ENCODE peak calls at places on chromosomes 7 and 10, in ten cellular contexts. One of them, this sample, is unnamed.

GRCh38 chr7:142063551-142064442 is 47.7 kb upstream of the MGAM2 start:
- DNase-seq in RWPE2: no peak
- DNase-seq in GM23248: peak; percentile 28
- DNase-seq in H9: no peak
- DNase-seq in endothelial cell of umbilical vein: no peak
- DNase-seq in adrenal gland: no peak
- DNase-seq in stomach: no peak
- DNase-seq in tibial nerve: no peak
- DNase-seq in keratinocyte: no peak
- DNase-seq in tibial artery: no peak
- DNase-seq in this sample: no peak

GRCh38 chr10:70270952-70271351 is 12.9 kb downstream of the NPFFR1 start:
- DNase-seq in RWPE2: no peak
- DNase-seq in GM23248: no peak
- DNase-seq in H9: no peak
- DNase-seq in endothelial cell of umbilical vein: no peak
- DNase-seq in adrenal gland: no peak
- DNase-seq in stomach: no peak
- DNase-seq in tibial nerve: no peak
- DNase-seq in keratinocyte: no peak
- DNase-seq in tibial artery: no peak
- DNase-seq in this sample: no peak

GRCh38 chr10:124639206-124639605 is 105.0 kb downstream of the FAM53B start:
- DNase-seq in RWPE2: no peak
- DNase-seq in GM23248: no peak
- DNase-seq in H9: no peak
- DNase-seq in endothelial cell of umbilical vein: no peak
- DNase-seq in adrenal gland: no peak
- DNase-seq in stomach: no peak
- DNase-seq in tibial nerve: no peak
- DNase-seq in keratinocyte: no peak
- DNase-seq in tibial artery: no peak
- DNase-seq in this sample: no peak

GRCh38 chr10:89392974-89393373 is 551 bp downstream of the IFIT1 start:
- DNase-seq in RWPE2: no peak
- DNase-seq in GM23248: peak; percentile 85
- DNase-seq in H9: no peak
- DNase-seq in endothelial cell of umbilical vein: no peak
- DNase-seq in adrenal gland: peak; percentile 50
- DNase-seq in stomach: no peak
- DNase-seq in tibial nerve: no peak
- DNase-seq in keratinocyte: no peak
- DNase-seq in tibial artery: no peak
- DNase-seq in this sample: no peak

GRCh38 chr7:98745722-98746318 is 124.0 kb downstream of the TMEM130 start:
- DNase-seq in RWPE2: no peak
- DNase-seq in GM23248: peak; percentile 72
- DNase-seq in H9: peak; percentile 82
- DNase-seq in endothelial cell of umbilical vein: peak; percentile 39
- DNase-seq in adrenal gland: peak; percentile 89
- DNase-seq in stomach: peak; percentile 85
- DNase-seq in tibial nerve: no peak
- DNase-seq in keratinocyte: no peak
- DNase-seq in tibial artery: no peak
- DNase-seq in this sample: no peak

GRCh38 chr10:84539244-84539643 is 210.9 kb downstream of the CCSER2 start:
- DNase-seq in RWPE2: no peak
- DNase-seq in GM23248: peak; percentile 89
- DNase-seq in H9: no peak
- DNase-seq in endothelial cell of umbilical vein: no peak
- DNase-seq in adrenal gland: peak; percentile 61
- DNase-seq in stomach: no peak
- DNase-seq in tibial nerve: no peak
- DNase-seq in keratinocyte: no peak
- DNase-seq in tibial artery: no peak
- DNase-seq in this sample: no peak

GRCh38 chr7:106552645-106553445 is 108.1 kb downstream of the CCDC71L start:
- DNase-seq in RWPE2: no peak
- DNase-seq in GM23248: no peak
- DNase-seq in H9: no peak
- DNase-seq in endothelial cell of umbilical vein: no peak
- DNase-seq in adrenal gland: no peak
- DNase-seq in stomach: no peak
- DNase-seq in tibial nerve: no peak
- DNase-seq in keratinocyte: no peak
- DNase-seq in tibial artery: no peak
- DNase-seq in this sample: no peak

GRCh38 chr10:79386637-79387465 is 39.6 kb downstream of the PPIF start:
- DNase-seq in RWPE2: peak; percentile 38
- DNase-seq in GM23248: no peak
- DNase-seq in H9: peak; percentile 29
- DNase-seq in endothelial cell of umbilical vein: no peak
- DNase-seq in adrenal gland: peak; percentile 19
- DNase-seq in stomach: peak; percentile 23
- DNase-seq in tibial nerve: peak; percentile 10
- DNase-seq in keratinocyte: no peak
- DNase-seq in tibial artery: peak; percentile 63
- DNase-seq in this sample: no peak

GRCh38 chr10:74111799-74112198 is 38.8 kb downstream of the AP3M1 start:
- DNase-seq in RWPE2: no peak
- DNase-seq in GM23248: no peak
- DNase-seq in H9: no peak
- DNase-seq in endothelial cell of umbilical vein: no peak
- DNase-seq in adrenal gland: no peak
- DNase-seq in stomach: no peak
- DNase-seq in tibial nerve: no peak
- DNase-seq in keratinocyte: no peak
- DNase-seq in tibial artery: no peak
- DNase-seq in this sample: no peak

GRCh38 chr7:112449353-112449752 is 907 bp upstream of the IFRD1 start:
- DNase-seq in RWPE2: no peak
- DNase-seq in GM23248: peak; percentile 82
- DNase-seq in H9: no peak
- DNase-seq in endothelial cell of umbilical vein: peak; percentile 36
- DNase-seq in adrenal gland: peak; percentile 39
- DNase-seq in stomach: peak; percentile 37
- DNase-seq in tibial nerve: no peak
- DNase-seq in keratinocyte: no peak
- DNase-seq in tibial artery: no peak
- DNase-seq in this sample: peak; percentile 73

GRCh38 chr10:70551971-70552422 is 50.5 kb downstream of the PRF1 start:
- DNase-seq in RWPE2: no peak
- DNase-seq in GM23248: peak; percentile 23
- DNase-seq in H9: no peak
- DNase-seq in endothelial cell of umbilical vein: no peak
- DNase-seq in adrenal gland: no peak
- DNase-seq in stomach: no peak
- DNase-seq in tibial nerve: peak; percentile 21
- DNase-seq in keratinocyte: no peak
- DNase-seq in tibial artery: peak; percentile 77
- DNase-seq in this sample: no peak

GRCh38 chr7:123024989-123025758 is 29.7 kb upstream of the TAS2R16 start:
- DNase-seq in RWPE2: no peak
- DNase-seq in GM23248: no peak
- DNase-seq in H9: no peak
- DNase-seq in endothelial cell of umbilical vein: peak; percentile 98
- DNase-seq in adrenal gland: no peak
- DNase-seq in stomach: no peak
- DNase-seq in tibial nerve: no peak
- DNase-seq in keratinocyte: no peak
- DNase-seq in tibial artery: no peak
- DNase-seq in this sample: peak; percentile 16

GRCh38 chr7:95246935-95247370 is 77.4 kb downstream of the PON1 start:
- DNase-seq in RWPE2: no peak
- DNase-seq in GM23248: peak; percentile 81
- DNase-seq in H9: peak; percentile 59
- DNase-seq in endothelial cell of umbilical vein: peak; percentile 71
- DNase-seq in adrenal gland: peak; percentile 72
- DNase-seq in stomach: peak; percentile 26
- DNase-seq in tibial nerve: no peak
- DNase-seq in keratinocyte: peak; percentile 11
- DNase-seq in tibial artery: no peak
- DNase-seq in this sample: peak; percentile 36

GRCh38 chr7:128427289-128427891 is 17.6 kb upstream of the IMPDH1 start:
- DNase-seq in RWPE2: no peak
- DNase-seq in GM23248: peak; percentile 72
- DNase-seq in H9: no peak
- DNase-seq in endothelial cell of umbilical vein: peak; percentile 68
- DNase-seq in adrenal gland: no peak
- DNase-seq in stomach: peak; percentile 46
- DNase-seq in tibial nerve: no peak
- DNase-seq in keratinocyte: no peak
- DNase-seq in tibial artery: no peak
- DNase-seq in this sample: no peak

GRCh38 chr10:89352802-89353201 is 25.0 kb downstream of the IFIT3 start:
- DNase-seq in RWPE2: no peak
- DNase-seq in GM23248: no peak
- DNase-seq in H9: no peak
- DNase-seq in endothelial cell of umbilical vein: no peak
- DNase-seq in adrenal gland: no peak
- DNase-seq in stomach: no peak
- DNase-seq in tibial nerve: no peak
- DNase-seq in keratinocyte: no peak
- DNase-seq in tibial artery: no peak
- DNase-seq in this sample: no peak

GRCh38 chr7:90624128-90624980 is 28.2 kb downstream of the CDK14 start:
- DNase-seq in RWPE2: no peak
- DNase-seq in GM23248: peak; percentile 66
- DNase-seq in H9: no peak
- DNase-seq in endothelial cell of umbilical vein: peak; percentile 21
- DNase-seq in adrenal gland: no peak
- DNase-seq in stomach: no peak
- DNase-seq in tibial nerve: no peak
- DNase-seq in keratinocyte: no peak
- DNase-seq in tibial artery: no peak
- DNase-seq in this sample: no peak

GRCh38 chr7:90626011-90626410 is 29.9 kb downstream of the CDK14 start:
- DNase-seq in RWPE2: no peak
- DNase-seq in GM23248: peak; percentile 36
- DNase-seq in H9: no peak
- DNase-seq in endothelial cell of umbilical vein: peak; percentile 45
- DNase-seq in adrenal gland: no peak
- DNase-seq in stomach: no peak
- DNase-seq in tibial nerve: no peak
- DNase-seq in keratinocyte: no peak
- DNase-seq in tibial artery: no peak
- DNase-seq in this sample: no peak

GRCh38 chr7:90622670-90623069 is 26.5 kb downstream of the CDK14 start:
- DNase-seq in RWPE2: no peak
- DNase-seq in GM23248: no peak
- DNase-seq in H9: no peak
- DNase-seq in endothelial cell of umbilical vein: no peak
- DNase-seq in adrenal gland: no peak
- DNase-seq in stomach: no peak
- DNase-seq in tibial nerve: no peak
- DNase-seq in keratinocyte: no peak
- DNase-seq in tibial artery: no peak
- DNase-seq in this sample: no peak

GRCh38 chr7:90625562-90625961 is 29.4 kb downstream of the CDK14 start:
- DNase-seq in RWPE2: peak; percentile 76
- DNase-seq in GM23248: peak; percentile 30
- DNase-seq in H9: no peak
- DNase-seq in endothelial cell of umbilical vein: peak; percentile 58
- DNase-seq in adrenal gland: peak; percentile 45
- DNase-seq in stomach: no peak
- DNase-seq in tibial nerve: no peak
- DNase-seq in keratinocyte: no peak
- DNase-seq in tibial artery: no peak
- DNase-seq in this sample: no peak

GRCh38 chr7:90625051-90625450 is 28.9 kb downstream of the CDK14 start:
- DNase-seq in RWPE2: no peak
- DNase-seq in GM23248: peak; percentile 42
- DNase-seq in H9: no peak
- DNase-seq in endothelial cell of umbilical vein: peak; percentile 30
- DNase-seq in adrenal gland: no peak
- DNase-seq in stomach: no peak
- DNase-seq in tibial nerve: no peak
- DNase-seq in keratinocyte: no peak
- DNase-seq in tibial artery: no peak
- DNase-seq in this sample: no peak
- H3K27ac ChIP-seq in RWPE2: peak overlapping the region; percentile 96
- H3K27ac ChIP-seq in GM23248: peak overlapping the region; percentile 80
- H3K27ac ChIP-seq in H9: no peak overlapping the region
- H3K27ac ChIP-seq in endothelial cell of umbilical vein: peak overlapping the region; percentile 25
- H3K27ac ChIP-seq in adrenal gland: peak overlapping the region; percentile 4
- H3K27ac ChIP-seq in stomach: no peak overlapping the region
- H3K27ac ChIP-seq in tibial nerve: no peak overlapping the region
- H3K27ac ChIP-seq in keratinocyte: no peak overlapping the region
- H3K27ac ChIP-seq in tibial artery: no peak overlapping the region
- H3K27ac ChIP-seq in this sample: peak overlapping the region; percentile 54

DNA sequence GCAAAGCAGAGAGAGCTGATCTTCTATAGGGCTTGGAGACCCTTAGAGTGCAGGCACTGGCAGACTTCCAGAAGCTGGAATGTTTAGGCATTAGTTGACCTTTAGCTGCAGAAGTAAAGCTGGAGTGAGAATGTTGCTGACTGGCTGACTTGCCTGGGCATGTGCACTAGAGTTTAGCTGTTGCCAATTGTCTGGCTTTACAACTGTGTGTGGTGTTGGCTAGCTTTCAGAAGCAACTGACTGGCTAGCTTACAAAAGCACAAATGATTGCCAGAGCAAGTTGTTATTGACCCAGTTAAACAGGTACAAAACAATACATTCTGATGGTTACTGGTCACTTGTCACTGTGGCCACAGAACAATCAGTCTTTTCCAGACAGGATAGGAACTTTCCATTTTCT is 25.1 kb downstream of the FAM13C start:
- DNase-seq in RWPE2: no peak
- DNase-seq in GM23248: peak; percentile 63
- DNase-seq in H9: no peak
- DNase-seq in endothelial cell of umbilical vein: peak; percentile 9
- DNase-seq in adrenal gland: peak; percentile 69
- DNase-seq in stomach: peak; percentile 28
- DNase-seq in tibial nerve: no peak
- DNase-seq in keratinocyte: peak; percentile 9
- DNase-seq in tibial artery: peak; percentile 73
- DNase-seq in this sample: peak; percentile 60
- H3K27ac ChIP-seq in RWPE2: peak overlapping the region; percentile 35
- H3K27ac ChIP-seq in GM23248: peak overlapping the region; percentile 71
- H3K27ac ChIP-seq in H9: no peak overlapping the region
- H3K27ac ChIP-seq in endothelial cell of umbilical vein: no peak overlapping the region
- H3K27ac ChIP-seq in adrenal gland: peak overlapping the region; percentile 72
- H3K27ac ChIP-seq in stomach: no peak overlapping the region
- H3K27ac ChIP-seq in tibial nerve: no peak overlapping the region
- H3K27ac ChIP-seq in keratinocyte: no peak overlapping the region
- H3K27ac ChIP-seq in tibial artery: peak overlapping the region; percentile 75
- H3K27ac ChIP-seq in this sample: peak overlapping the region; percentile 64

GRCh38 chr10:77497748-77498147 is 139.9 kb downstream of the KCNMA1 start:
- DNase-seq in RWPE2: no peak
- DNase-seq in GM23248: no peak
- DNase-seq in H9: no peak
- DNase-seq in endothelial cell of umbilical vein: no peak
- DNase-seq in adrenal gland: no peak
- DNase-seq in stomach: no peak
- DNase-seq in tibial nerve: no peak
- DNase-seq in keratinocyte: no peak
- DNase-seq in tibial artery: peak; percentile 23
- DNase-seq in this sample: no peak
- H3K27ac ChIP-seq in RWPE2: no peak overlapping the region
- H3K27ac ChIP-seq in GM23248: no peak overlapping the region
- H3K27ac ChIP-seq in H9: no peak overlapping the region
- H3K27ac ChIP-seq in endothelial cell of umbilical vein: no peak overlapping the region
- H3K27ac ChIP-seq in adrenal gland: no peak overlapping the region
- H3K27ac ChIP-seq in stomach: peak overlapping the region; percentile 76
- H3K27ac ChIP-seq in tibial nerve: no peak overlapping the region
- H3K27ac ChIP-seq in keratinocyte: no peak overlapping the region
- H3K27ac ChIP-seq in tibial artery: peak overlapping the region; percentile 46
- H3K27ac ChIP-seq in this sample: no peak overlapping the region

GRCh38 chr10:12499587-12499986 is 150.2 kb downstream of the CAMK1D start:
- DNase-seq in RWPE2: no peak
- DNase-seq in GM23248: no peak
- DNase-seq in H9: no peak
- DNase-seq in endothelial cell of umbilical vein: no peak
- DNase-seq in adrenal gland: peak; percentile 47
- DNase-seq in stomach: no peak
- DNase-seq in tibial nerve: no peak
- DNase-seq in keratinocyte: no peak
- DNase-seq in tibial artery: peak; percentile 68
- DNase-seq in this sample: no peak
- H3K27ac ChIP-seq in RWPE2: no peak overlapping the region
- H3K27ac ChIP-seq in GM23248: no peak overlapping the region
- H3K27ac ChIP-seq in H9: no peak overlapping the region
- H3K27ac ChIP-seq in endothelial cell of umbilical vein: no peak overlapping the region
- H3K27ac ChIP-seq in adrenal gland: peak overlapping the region; percentile 50
- H3K27ac ChIP-seq in stomach: no peak overlapping the region
- H3K27ac ChIP-seq in tibial nerve: no peak overlapping the region
- H3K27ac ChIP-seq in keratinocyte: no peak overlapping the region
- H3K27ac ChIP-seq in tibial artery: peak overlapping the region; percentile 14
- H3K27ac ChIP-seq in this sample: no peak overlapping the region

This sample was measured in epithelial cell of prostate.